ENCODE peak calls at places on chromosomes 7 and 10, in eight cellular contexts. V, Q, I, C, Z, M, U and P are unnamed samples.
A peak's percentile ranks its signal among the peaks of the same experiment; 100 is the strongest.

GRCh38 chr7:151313857-151314256 is 27.8 kb upstream of the NUB1 start:
- DNase-seq in M (no peak), Z (peak; percentile 86), U (peak; percentile 25), C (no peak), V (no peak), Q (no peak), I (no peak), P (no peak)

GRCh38 chr7:4149236-4149635 is 532.9 kb upstream of the FOXK1 start:
- DNase-seq in Q (no peak), U (no peak), I (no peak), V (no peak), M (no peak), C (no peak), Z (no peak), P (no peak)

GRCh38 chr10:77226871-77227557 is 410.6 kb downstream of the KCNMA1 start:
- DNase-seq in U (no peak), Z (peak; percentile 64), C (no peak), V (no peak), Q (no peak), M (no peak), I (peak; percentile 51), P (no peak)

GRCh38 chr10:97651773-97652172 is 11.3 kb downstream of the PI4K2A start:
- DNase-seq in C (no peak), U (no peak), M (no peak), I (peak; percentile 67), Q (no peak), V (no peak), Z (no peak), P (no peak)

GRCh38 chr10:24223953-24224352 is 15.0 kb downstream of the KIAA1217 start:
- DNase-seq in C (no peak), U (no peak), I (no peak), Z (no peak), V (no peak), M (no peak), Q (no peak), P (no peak)

GRCh38 chr10:119754085-119754484 is 28.2 kb downstream of the INPP5F start:
- DNase-seq in Z (no peak), V (peak; percentile 16), I (peak; percentile 35), C (no peak), U (no peak), Q (no peak), M (no peak), P (no peak)

GRCh38 chr7:2190531-2190930 is 42.2 kb downstream of the MAD1L1 start:
- DNase-seq in I (peak; percentile 26), M (no peak), Q (no peak), V (no peak), U (no peak), C (peak; percentile 60), Z (peak; percentile 60), P (no peak)

GRCh38 chr7:130377178-130377577 is 3.1 kb upstream of the CPA1 start:
- DNase-seq in I (no peak), Q (no peak), V (no peak), U (no peak), C (no peak), M (no peak), Z (no peak), P (no peak)

GRCh38 chr7:38309555-38309954 is 36.1 kb upstream of the TARP start:
- DNase-seq in Z (no peak), U (peak; percentile 31), C (no peak), M (no peak), I (no peak), V (no peak), Q (no peak), P (no peak)

GRCh38 chr10:115936926-115937755 is 335.9 kb downstream of the GFRA1 start:
- DNase-seq in U (no peak), M (no peak), C (no peak), V (no peak), Q (no peak), I (peak; percentile 86), Z (peak; percentile 89), P (no peak)

GRCh38 chr7:27933691-27934565 is 194.0 kb downstream of the TAX1BP1 start:
- DNase-seq in Q (no peak), Z (peak; percentile 83), M (no peak), C (no peak), I (no peak), V (no peak), U (no peak), P (no peak)

GRCh38 chr10:122277737-122278136 is 6.6 kb downstream of the BTBD16 start:
- DNase-seq in V (no peak), M (no peak), Z (no peak), Q (no peak), U (no peak), I (no peak), C (no peak), P (no peak)

GRCh38 chr7:123398931-123399330 is 135.5 kb downstream of the IQUB start:
- DNase-seq in U (no peak), M (no peak), V (no peak), Z (no peak), Q (no peak), I (no peak), C (no peak), P (no peak)

GRCh38 chr10:122504551-122504950 is 43.2 kb downstream of the HTRA1 start:
- DNase-seq in Q (peak; percentile 95), C (no peak), I (peak; percentile 72), V (no peak), M (no peak), Z (peak; percentile 94), U (no peak), P (no peak)

GRCh38 chr10:112913661-112914287 is 36.3 kb upstream of the TCF7L2 start:
- DNase-seq in I (no peak), Q (no peak), M (no peak), V (peak; percentile 6), Z (no peak), U (no peak), C (no peak), P (no peak)

GRCh38 chr10:101779544-101780186 is 3.6 kb downstream of the NPM3 start:
- DNase-seq in U (peak; percentile 94), V (peak; percentile 85), Q (no peak), M (peak; percentile 79), C (no peak), I (peak; percentile 68), Z (peak; percentile 81), P (peak; percentile 84)

GRCh38 chr7:114865564-114865963 is 56.3 kb upstream of the MDFIC start:
- DNase-seq in M (peak; percentile 38), Q (no peak), C (no peak), I (peak; percentile 64), U (peak; percentile 64), V (peak; percentile 49), Z (peak; percentile 71), P (peak; percentile 29)

GRCh38 chr7:68321776-68322496 is 1276.3 kb upstream of the AUTS2 start:
- DNase-seq in C (no peak), M (no peak), U (no peak), V (no peak), Q (no peak), Z (no peak), I (peak; percentile 20), P (no peak)

GRCh38 chr7:33258561-33258960 is 129.2 kb downstream of the BBS9 start:
- DNase-seq in U (no peak), C (no peak), I (no peak), M (no peak), Q (no peak), Z (peak; percentile 74), V (no peak), P (no peak)